ENCODE peak calls at places on chromosomes 16 and 17, in six cellular contexts. K, W, F, P, B and Z are unnamed samples.

GRCh38 chr17:27247071-27247957 is 46.6 kb upstream of the WSB1 start:
- DNase-seq in P (no peak), F (peak), K (no peak), B (no peak), W (peak), Z (no peak)

GRCh38 chr17:38702900-38703741 is 2.0 kb upstream of the MLLT6 start:
- DNase-seq in F (no peak), B (no peak), P (no peak), W (no peak), K (no peak), Z (no peak)

GRCh38 chr17:41904242-41904841 is 14.4 kb downstream of the ACLY start:
- DNase-seq in K (no peak), F (no peak), W (no peak), B (no peak), P (no peak), Z (no peak)

GRCh38 chr17:77366558-77367245 is 225.9 kb downstream of the SEC14L1 start:
- DNase-seq in P (peak), K (no peak), F (peak), B (no peak), W (no peak), Z (no peak)

GRCh38 chr16:23410176-23410575 is 42.8 kb downstream of the COG7 start:
- DNase-seq in B (no peak), K (no peak), F (no peak), P (no peak), W (no peak), Z (no peak)

GRCh38 chr16:11530171-11530940 is 56.4 kb downstream of the LITAF start:
- DNase-seq in B (peak), W (no peak), P (no peak), F (peak), K (peak), Z (no peak)

GRCh38 chr17:58265266-58265665 is 15.5 kb downstream of the MPO start:
- DNase-seq in W (no peak), P (no peak), F (no peak), K (no peak), B (no peak), Z (no peak)

GRCh38 chr17:47952181-47953021 is 5.3 kb downstream of the PRR15L start:
- DNase-seq in K (no peak), W (no peak), B (no peak), P (no peak), F (no peak), Z (no peak)

GRCh38 chr17:2215616-2216364 is 87.8 kb downstream of the SMG6 start:
- DNase-seq in B (no peak), W (peak), P (no peak), K (peak), F (peak), Z (peak)

GRCh38 chr16:9500872-9501271 is 409.4 kb downstream of the HAPSTR1 start:
- DNase-seq in F (no peak), B (no peak), K (no peak), W (no peak), P (no peak), Z (peak)

GRCh38 chr16:35543486-35543885 is 2084.1 kb downstream of the TP53TG3F start:
- DNase-seq in W (no peak), B (no peak), F (no peak), K (no peak), P (no peak), Z (no peak)

GRCh38 chr17:10305336-10306096 is 67.3 kb downstream of the MYH13 start:
- DNase-seq in B (no peak), W (no peak), K (no peak), P (no peak), F (no peak), Z (no peak)